ENCODE peak calls at places on chromosomes 2 and 18, in ten cellular contexts. Y is body of pancreas, W is upper lobe of left lung, S is heart left ventricle, Q is HepG2, P is HCT116, D is IMR-90, E is NB4, C is A549, H is Peyer's patch. Z is an unnamed sample.

GRCh38 chr2:51335072-51336058 is 303.4 kb upstream of the NRXN1 start:
- DNase-seq in Y (no peak), W (no peak), S (no peak), Q (no peak), P (no peak), D (no peak), E (peak; percentile 3), C (no peak), H (no peak), Z (no peak)

GRCh38 chr2:240874715-240875227 is 6.1 kb downstream of the AGXT start:
- DNase-seq in Y (no peak), W (no peak), S (no peak), Q (no peak), P (no peak), D (no peak), E (no peak), C (no peak), H (no peak), Z (no peak)

GRCh38 chr18:36325846-36326245 is 28.3 kb downstream of the FHOD3 start:
- DNase-seq in Y (no peak), W (no peak), S (no peak), Q (no peak), P (no peak), D (no peak), E (no peak), C (no peak), H (no peak), Z (no peak)

GRCh38 chr2:41963661-41964525 is 83.9 kb upstream of the PKDCC start:
- DNase-seq in Y (peak; percentile 56), W (no peak), S (peak; percentile 57), Q (peak; percentile 32), P (no peak), D (peak; percentile 26), E (no peak), C (peak; percentile 77), H (peak; percentile 87), Z (no peak)

GRCh38 chr2:112591413-112591812 is 7.0 kb downstream of the CHCHD5 start:
- DNase-seq in Y (no peak), W (no peak), S (no peak), Q (no peak), P (no peak), D (no peak), E (no peak), C (no peak), H (no peak), Z (no peak)

GRCh38 chr18:13179566-13180113 is 38.9 kb upstream of the LDLRAD4 start:
- DNase-seq in Y (no peak), W (no peak), S (no peak), Q (peak; percentile 95), P (no peak), D (no peak), E (no peak), C (no peak), H (peak; percentile 71), Z (no peak)

GRCh38 chr2:223797811-223798721 is 39.3 kb downstream of the AP1S3 start:
- DNase-seq in Y (no peak), W (no peak), S (no peak), Q (peak; percentile 59), P (no peak), D (peak; percentile 59), E (peak; percentile 16), C (peak; percentile 66), H (no peak), Z (peak; percentile 11)

GRCh38 chr2:63614983-63615945 is 26.5 kb downstream of the MDH1 start:
- DNase-seq in Y (no peak), W (no peak), S (no peak), Q (peak; percentile 86), P (peak; percentile 23), D (peak; percentile 55), E (no peak), C (peak; percentile 8), H (no peak), Z (no peak)

GRCh38 chr2:30778611-30779010 is 28.6 kb downstream of the CAPN13 start:
- DNase-seq in Y (no peak), W (peak; percentile 6), S (no peak), Q (no peak), P (no peak), D (no peak), E (no peak), C (no peak), H (no peak), Z (no peak)

GRCh38 chr2:11710210-11710609 is 36.2 kb upstream of the LPIN1 start:
- DNase-seq in Y (peak; percentile 59), W (no peak), S (no peak), Q (no peak), P (no peak), D (peak; percentile 88), E (no peak), C (peak; percentile 48), H (no peak), Z (no peak)

GRCh38 chr2:151999058-151999457 is 99.8 kb downstream of the CACNB4 start:
- DNase-seq in Y (peak; percentile 54), W (peak; percentile 68), S (peak; percentile 56), Q (peak; percentile 77), P (peak; percentile 62), D (peak; percentile 34), E (peak; percentile 75), C (peak; percentile 66), H (no peak), Z (peak; percentile 70)

GRCh38 chr2:102436284-102436683 is 13.3 kb downstream of the IL18RAP start:
- DNase-seq in Y (no peak), W (no peak), S (no peak), Q (no peak), P (no peak), D (peak; percentile 63), E (no peak), C (no peak), H (no peak), Z (no peak)

GRCh38 chr2:55418072-55418471 is 1.6 kb downstream of the CCDC88A start:
- DNase-seq in Y (no peak), W (no peak), S (no peak), Q (no peak), P (no peak), D (no peak), E (no peak), C (no peak), H (no peak), Z (peak; percentile 44)

GRCh38 chr2:21043744-21044532 is at the start of gene APOB:
- DNase-seq in Y (peak; percentile 29), W (no peak), S (peak; percentile 36), Q (peak; percentile 97), P (no peak), D (no peak), E (no peak), C (no peak), H (peak; percentile 85), Z (no peak)

GRCh38 chr2:60525859-60526258 is 27.6 kb downstream of the BCL11A start:
- DNase-seq in Y (no peak), W (no peak), S (no peak), Q (no peak), P (no peak), D (no peak), E (no peak), C (no peak), H (no peak), Z (no peak)
- TF ChIP-seq POLR2A in Y (no peak), W (no peak), S (no peak), Q (no peak), P (no peak), D (no peak), E (no peak), C (no peak), H (no peak), Z (no peak)

DNA sequence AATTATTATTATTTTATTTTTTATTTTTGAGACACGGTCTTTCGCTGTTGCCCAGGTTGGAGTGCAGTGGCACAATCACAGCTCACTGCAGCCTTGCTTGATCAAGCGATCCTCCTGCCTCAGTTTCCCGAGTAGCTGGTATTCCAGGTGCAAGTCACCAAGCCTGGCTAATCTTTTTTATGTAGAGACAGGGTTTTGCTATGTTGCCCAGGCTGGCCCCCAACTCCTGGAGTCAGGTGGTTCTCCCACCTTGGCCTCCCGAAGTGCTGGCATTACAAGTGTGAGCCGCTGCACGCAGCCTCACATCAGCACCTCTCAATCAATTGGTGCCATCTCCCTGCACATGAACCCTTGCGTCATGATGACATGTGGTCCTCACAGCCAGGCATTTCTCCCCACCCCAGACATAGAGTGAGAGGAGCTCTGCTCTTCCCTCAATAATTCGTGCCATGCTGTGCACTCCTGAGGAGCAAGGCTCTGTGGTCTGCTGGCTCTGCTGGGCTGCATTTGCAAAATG is 5.9 kb downstream of the INPP5D start:
- DNase-seq in Y (no peak), W (no peak), S (no peak), Q (no peak), P (no peak), D (no peak), E (no peak), C (no peak), H (peak; percentile 5), Z (no peak)
- TF ChIP-seq POLR2A in Y (no peak), W (no peak), S (no peak), Q (no peak), P (no peak), D (no peak), E (no peak), C (no peak), H (no peak), Z (no peak)

DNA sequence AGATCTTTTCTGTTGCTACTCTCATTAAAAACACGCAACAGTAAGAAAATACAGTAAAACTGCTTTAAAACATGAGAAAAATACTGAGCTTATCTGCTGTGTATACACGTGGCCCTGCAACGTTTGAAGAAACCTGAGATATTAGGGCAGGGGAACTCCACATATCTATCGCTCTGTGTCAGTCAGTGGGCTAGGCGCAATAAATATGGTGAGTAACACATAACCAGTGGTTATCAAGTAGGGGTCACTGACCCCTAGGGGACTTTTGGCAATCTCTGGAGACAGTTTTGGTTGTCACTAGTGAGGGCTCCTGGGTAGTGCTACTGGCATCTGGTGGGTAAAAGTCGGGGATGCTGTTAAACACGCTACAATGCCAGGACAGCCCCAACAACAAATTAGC is 14.9 kb downstream of the STAT1 start:
- DNase-seq in Y (no peak), W (no peak), S (no peak), Q (no peak), P (no peak), D (no peak), E (no peak), C (no peak), H (no peak), Z (no peak)
- TF ChIP-seq POLR2A in Y (no peak), W (no peak), S (no peak), Q (no peak), P (no peak), D (no peak), E (no peak), C (no peak), H (no peak), Z (no peak)

DNA sequence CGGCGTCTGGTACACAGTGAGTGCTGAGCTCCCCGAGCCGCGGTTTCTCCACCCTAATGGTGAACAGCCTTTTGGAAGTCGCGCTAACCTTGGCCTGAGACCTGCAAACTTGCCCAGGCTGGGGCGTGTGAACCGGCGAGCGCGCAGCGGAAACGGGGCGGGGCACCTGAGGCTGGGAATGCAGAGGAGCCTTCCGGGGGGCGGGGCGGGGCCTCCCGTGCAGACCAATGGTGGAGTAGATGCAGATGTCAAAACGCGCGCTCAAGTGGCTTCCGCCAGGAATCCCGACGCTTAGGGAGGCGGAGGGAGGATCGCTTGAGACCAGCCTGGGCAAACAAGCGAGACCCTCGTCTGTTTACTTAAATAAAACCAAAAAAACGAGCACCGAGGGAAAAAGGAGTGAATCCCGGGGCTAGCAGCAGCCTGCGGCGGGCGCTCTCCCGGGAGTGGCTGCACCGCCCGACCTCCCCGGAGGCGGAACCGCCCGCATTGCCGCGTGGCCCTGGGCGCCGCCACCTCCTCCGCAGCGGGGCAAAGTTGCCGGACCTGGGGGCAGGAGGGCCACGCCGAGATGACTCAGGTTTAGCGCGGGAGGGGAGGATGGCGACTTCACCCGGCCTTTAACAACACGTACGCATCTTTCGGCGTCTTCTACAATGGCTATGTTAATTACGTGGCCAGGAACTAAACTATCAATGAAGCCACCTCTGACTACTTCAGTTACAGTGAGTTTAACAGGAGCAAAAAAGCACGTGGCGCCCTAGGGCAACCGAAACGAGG is 2.2 kb upstream of the RRM2 start:
- DNase-seq in Y (peak; percentile 97), W (peak; percentile 98), S (peak; percentile 97), Q (peak; percentile 98), P (peak; percentile 90), D (peak; percentile 85), E (peak; percentile 99), C (peak; percentile 98), H (peak; percentile 98), Z (peak; percentile 95)
- TF ChIP-seq POLR2A in Y (peak; percentile 81), W (no peak), S (peak; percentile 62), Q (peak; percentile 96), P (peak; percentile 95), D (peak; percentile 69), E (peak; percentile 78), C (peak; percentile 83), H (peak; percentile 58), Z (peak; percentile 89)